ENCODE peak calls at places on chromosomes 13 and 19, in seven cellular contexts. R is mesendoderm; G is lung; L is CD4-positive, CD25-positive, alpha-beta regulatory T cell; Z is right atrium auricular region; O is pancreas; H is fibroblast of lung. Y is an unnamed sample.

GRCh38 chr19:15372470-15372869 is 7.1 kb downstream of the AKAP8 start:
- DNase-seq in R (no peak), G (no peak), L (no peak), Z (no peak), O (no peak), H (no peak), Y (no peak)

GRCh38 chr19:55599468-55600335 is at the start of the genes FIZ1 and ZNF524:
- DNase-seq in R (peak; percentile 99), G (peak; percentile 99), L (peak; percentile 95), Z (peak; percentile 99), O (peak; percentile 98), H (peak; percentile 98), Y (peak; percentile 98)

GRCh38 chr19:54216869-54217268 is 5.9 kb downstream of the LILRB3 start:
- DNase-seq in R (no peak), G (no peak), L (no peak), Z (no peak), O (no peak), H (no peak), Y (no peak)

GRCh38 chr13:67620665-67621064 is 390.5 kb upstream of the PCDH9 start:
- DNase-seq in R (no peak), G (no peak), L (no peak), Z (no peak), O (no peak), H (peak; percentile 82), Y (no peak)

GRCh38 chr13:34411881-34412280 is 530.2 kb upstream of the NBEA start:
- DNase-seq in R (no peak), G (no peak), L (no peak), Z (no peak), O (no peak), H (no peak), Y (no peak)

GRCh38 chr13:78993792-78994191 is 334.8 kb upstream of the OBI1 start:
- DNase-seq in R (no peak), G (no peak), L (no peak), Z (no peak), O (no peak), H (no peak), Y (no peak)

GRCh38 chr13:109412232-109412935 is 374.0 kb downstream of the IRS2 start:
- DNase-seq in R (peak; percentile 38), G (no peak), L (no peak), Z (no peak), O (peak; percentile 44), H (peak; percentile 76), Y (peak; percentile 57)

GRCh38 chr19:33295621-33296472 is 6.5 kb downstream of the CEBPA start:
- DNase-seq in R (no peak), G (no peak), L (no peak), Z (no peak), O (no peak), H (no peak), Y (no peak)

GRCh38 chr13:40590112-40590862 is 76.2 kb downstream of the FOXO1 start:
- DNase-seq in R (no peak), G (no peak), L (no peak), Z (no peak), O (no peak), H (no peak), Y (no peak)

GRCh38 chr13:38518328-38518727 is 168.5 kb upstream of the FREM2 start:
- DNase-seq in R (no peak), G (no peak), L (no peak), Z (no peak), O (no peak), H (no peak), Y (no peak)

GRCh38 chr19:45607071-45608029 is 5.3 kb upstream of the GPR4 start:
- DNase-seq in R (peak; percentile 89), G (peak; percentile 68), L (peak; percentile 30), Z (peak; percentile 72), O (peak; percentile 68), H (peak; percentile 44), Y (peak; percentile 81)

GRCh38 chr13:75480691-75481175 is 1.2 kb downstream of the TBC1D4 start:
- DNase-seq in R (peak; percentile 79), G (peak; percentile 77), L (no peak), Z (peak; percentile 62), O (peak; percentile 83), H (peak; percentile 62), Y (peak; percentile 59)

GRCh38 chr19:33841685-33842084 is 45.0 kb downstream of the KCTD15 start:
- DNase-seq in R (no peak), G (peak; percentile 25), L (no peak), Z (no peak), O (no peak), H (no peak), Y (no peak)

GRCh38 chr19:4130635-4131438 is 6.9 kb upstream of the MAP2K2 start:
- DNase-seq in R (no peak), G (no peak), L (no peak), Z (no peak), O (no peak), H (peak; percentile 80), Y (no peak)

GRCh38 chr13:111166882-111167281 is 51.8 kb downstream of the ARHGEF7 start:
- DNase-seq in R (no peak), G (no peak), L (no peak), Z (no peak), O (no peak), H (no peak), Y (no peak)

GRCh38 chr19:52139291-52140076 is at the start of gene ZNF616:
- DNase-seq in R (peak; percentile 97), G (peak; percentile 98), L (peak; percentile 93), Z (peak; percentile 95), O (peak; percentile 98), H (peak; percentile 90), Y (peak; percentile 99)

GRCh38 chr13:94996445-94996844 is 284.1 kb upstream of the SOX21 start:
- DNase-seq in R (peak; percentile 39), G (no peak), L (no peak), Z (no peak), O (no peak), H (no peak), Y (no peak)

GRCh38 chr19:23528376-23528775 is 133.1 kb upstream of the ZNF91 start:
- DNase-seq in R (no peak), G (no peak), L (no peak), Z (no peak), O (no peak), H (no peak), Y (no peak)

GRCh38 chr19:30564551-30565011 is 192.4 kb downstream of the ZNF536 start:
- DNase-seq in R (no peak), G (no peak), L (no peak), Z (no peak), O (no peak), H (no peak), Y (no peak)

GRCh38 chr13:98476106-98476505 is 100.8 kb downstream of the STK24 start:
- DNase-seq in R (peak; percentile 82), G (no peak), L (peak; percentile 43), Z (no peak), O (no peak), H (no peak), Y (no peak)

GRCh38 chr13:28585557-28585956 is 73.4 kb upstream of the POMP start:
- DNase-seq in R (no peak), G (no peak), L (no peak), Z (no peak), O (no peak), H (no peak), Y (no peak)

GRCh38 chr19:58361900-58362271 is 665 bp downstream of the ZNF497 start:
- DNase-seq in R (peak; percentile 80), G (peak; percentile 71), L (no peak), Z (no peak), O (peak; percentile 48), H (no peak), Y (peak; percentile 47)

GRCh38 chr13:65292488-65292901 is 1937.6 kb downstream of the PCDH9 start:
- DNase-seq in R (peak; percentile 96), G (no peak), L (no peak), Z (no peak), O (no peak), H (peak; percentile 87), Y (no peak)

DNA sequence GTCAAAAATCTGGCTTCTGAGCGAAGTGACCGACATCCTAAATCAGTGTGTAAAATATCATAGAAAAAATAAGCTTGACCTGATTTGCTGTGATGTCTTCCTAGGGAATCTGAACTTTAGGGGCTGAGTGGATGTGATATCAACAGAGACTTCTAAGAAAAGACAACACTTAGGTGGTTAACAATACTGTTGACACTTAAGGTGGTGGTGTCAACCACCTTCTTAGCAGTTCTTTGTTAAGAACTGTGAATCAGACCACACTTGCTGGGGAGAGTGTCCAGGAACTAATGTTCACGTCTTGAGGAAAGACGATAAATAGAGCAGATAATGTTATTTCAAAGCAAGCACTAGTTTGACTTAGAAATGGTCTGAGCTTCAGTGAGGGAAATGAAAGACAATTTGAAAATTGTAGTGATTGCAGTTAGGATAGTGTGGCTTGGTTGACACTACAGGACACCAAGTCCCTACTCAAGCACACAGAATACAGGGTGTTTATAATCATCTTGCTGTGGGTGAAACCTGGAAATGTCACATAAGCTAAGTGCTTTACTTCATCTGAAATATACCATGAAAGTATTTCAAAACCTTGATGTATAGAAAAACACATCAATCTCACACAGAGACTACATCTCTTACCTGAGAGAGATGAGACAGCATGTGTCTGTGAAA is 1936.5 kb downstream of the PCDH9 start:
- DNase-seq in R (peak; percentile 19), G (no peak), L (no peak), Z (no peak), O (no peak), H (no peak), Y (no peak)
- H3K4me1 ChIP-seq in R (no peaks in the 10 kb centered on the region), G (no peaks in the 10 kb centered on the region), L (no peaks in the 10 kb centered on the region), Z (no peaks in the 10 kb centered on the region), O (no peaks in the 10 kb centered on the region), H (no peaks in the 10 kb centered on the region), Y (no peaks in the 10 kb centered on the region)

GRCh38 chr13:64276232-64276631 is 2860.6 kb upstream of the PCDH20 start:
- DNase-seq in R (no peak), G (no peak), L (no peak), Z (no peak), O (no peak), H (peak; percentile 36), Y (no peak)
- H3K27me3 ChIP-seq in R (no peaks in the 10 kb centered on the region), G (no peaks in the 10 kb centered on the region), L (no peaks in the 10 kb centered on the region), Z (no peaks in the 10 kb centered on the region), O (no peaks in the 10 kb centered on the region), H (no peaks in the 10 kb centered on the region), Y (no peaks in the 10 kb centered on the region)

GRCh38 chr19:7919681-7920519 is at the start of gene SNAPC2:
- DNase-seq in R (peak; percentile 96), G (peak; percentile 96), L (peak; percentile 90), Z (peak; percentile 96), O (peak; percentile 96), H (peak; percentile 92), Y (peak; percentile 97)
- H3K4me1 ChIP-seq in R (peaks cover 2% of the 10 kb centered on the region), G (peaks cover 21% of the 10 kb centered on the region), L (peaks cover 53% of the 10 kb centered on the region), Z (peaks cover 55% of the 10 kb centered on the region), O (peaks cover 6% of the 10 kb centered on the region), H (peaks cover 23% of the 10 kb centered on the region), Y (peaks cover 31% of the 10 kb centered on the region)

GRCh38 chr19:38706792-38707511 is 37.3 kb downstream of the CAPN12 start:
- DNase-seq in R (peak; percentile 55), G (no peak), L (no peak), Z (no peak), O (no peak), H (no peak), Y (no peak)

GRCh38 chr19:38709119-38709518 is 35.2 kb downstream of the CAPN12 start:
- DNase-seq in R (no peak), G (no peak), L (no peak), Z (no peak), O (no peak), H (no peak), Y (no peak)

GRCh38 chr19:38708413-38709024 is 35.8 kb downstream of the CAPN12 start:
- DNase-seq in R (no peak), G (no peak), L (no peak), Z (no peak), O (no peak), H (no peak), Y (no peak)

GRCh38 chr19:38705197-38706019 is 38.9 kb downstream of the CAPN12 start:
- DNase-seq in R (no peak), G (no peak), L (no peak), Z (peak; percentile 73), O (no peak), H (no peak), Y (peak; percentile 67)

GRCh38 chr19:38707512-38708114 is 36.7 kb downstream of the CAPN12 start:
- DNase-seq in R (no peak), G (peak; percentile 64), L (no peak), Z (peak; percentile 82), O (peak; percentile 71), H (peak; percentile 65), Y (peak; percentile 76)
- H3K27me3 ChIP-seq in R (no peaks in the 10 kb centered on the region), G (no peaks in the 10 kb centered on the region), L (no peaks in the 10 kb centered on the region), Z (no peaks in the 10 kb centered on the region), O (no peaks in the 10 kb centered on the region), H (no peaks in the 10 kb centered on the region), Y (no peaks in the 10 kb centered on the region)